ENCODE peak calls at places on chromosomes 2 and 18, in ten cellular contexts. P is cardiac muscle cell, L is right atrium auricular region, Q is transverse colon, G is psoas muscle, B is ovary, F is trophoblast cell, A is A549, W is HAP-1, N is heart right ventricle. H is an unnamed sample. For H3K4me1, the result is how much of the 10 kb centered on the place peaks cover.

GRCh38 chr2:143903172-143903856 is 616.6 kb downstream of the ZEB2 start:
- DNase-seq in B (no peak), L (no peak), N (no peak), Q (no peak), A (no peak), W (no peak), G (no peak), P (no peak), F (no peak), H (no peak)

GRCh38 chr18:12282436-12283039 is 25.5 kb upstream of the TUBB6 start:
- DNase-seq in F (peak), P (no peak), N (no peak), Q (no peak), L (no peak), W (no peak), A (peak), B (no peak), G (no peak), H (no peak)

GRCh38 chr2:83899271-83899670 is 559.8 kb downstream of the SUCLG1 start:
- DNase-seq in A (no peak), N (no peak), B (no peak), W (no peak), L (no peak), G (no peak), Q (no peak), F (no peak), P (no peak), H (no peak)

GRCh38 chr2:58045580-58046334 is 849 bp upstream of the VRK2 start:
- DNase-seq in N (no peak), L (no peak), W (no peak), Q (no peak), P (no peak), F (no peak), G (no peak), A (no peak), B (peak), H (no peak)

GRCh38 chr18:55706893-55707292 is 118.9 kb upstream of the TCF4 start:
- DNase-seq in B (no peak), P (no peak), G (no peak), N (no peak), F (peak), W (no peak), Q (no peak), A (no peak), L (no peak), H (no peak)

GRCh38 chr2:98445708-98446577 is 1.3 kb downstream of the INPP4A start:
- DNase-seq in A (no peak), L (no peak), F (no peak), P (no peak), G (no peak), Q (no peak), W (peak), B (no peak), N (no peak), H (no peak)

GRCh38 chr2:69683170-69683971 is 39.8 kb upstream of the AAK1 start:
- DNase-seq in G (no peak), P (no peak), Q (no peak), B (no peak), N (no peak), L (no peak), W (no peak), A (peak), F (peak), H (no peak)

GRCh38 chr2:44801676-44802408 is 139.7 kb upstream of the SIX3 start:
- DNase-seq in N (no peak), G (no peak), W (no peak), A (no peak), F (no peak), P (no peak), L (no peak), Q (no peak), B (no peak), H (no peak)

GRCh38 chr2:158529379-158530110 is 72.8 kb downstream of the PKP4 start:
- DNase-seq in B (no peak), F (no peak), L (no peak), A (no peak), N (no peak), G (no peak), W (no peak), Q (no peak), P (no peak), H (no peak)

GRCh38 chr2:73886357-73886756 is 6.5 kb upstream of the ACTG2 start:
- DNase-seq in Q (no peak), B (no peak), F (no peak), N (no peak), G (no peak), A (no peak), L (no peak), W (no peak), P (no peak), H (no peak)

GRCh38 chr2:107062599-107063196 is 176.7 kb upstream of the ST6GAL2 start:
- DNase-seq in P (no peak), Q (no peak), N (no peak), W (no peak), G (no peak), B (no peak), F (no peak), A (no peak), L (no peak), H (no peak)

GRCh38 chr18:8998481-8999217 is 103.8 kb upstream of the NDUFV2 start:
- DNase-seq in G (no peak), F (no peak), Q (no peak), N (no peak), B (no peak), W (no peak), A (no peak), L (no peak), P (no peak), H (no peak)

GRCh38 chr2:224479826-224480225 is 77.9 kb upstream of the FAM124B start:
- DNase-seq in P (no peak), N (no peak), A (no peak), F (no peak), Q (no peak), G (no peak), B (no peak), W (no peak), L (no peak), H (no peak)

GRCh38 chr2:85181844-85182456 is 48.8 kb downstream of the TCF7L1 start:
- DNase-seq in G (no peak), B (no peak), A (no peak), P (no peak), Q (no peak), L (no peak), F (peak), N (no peak), W (no peak), H (no peak)

GRCh38 chr2:85179541-85179940 is 46.3 kb downstream of the TCF7L1 start:
- DNase-seq in A (no peak), N (no peak), F (no peak), W (no peak), P (no peak), Q (no peak), G (no peak), B (no peak), L (no peak), H (no peak)

GRCh38 chr2:85178980-85179411 is 45.8 kb downstream of the TCF7L1 start:
- DNase-seq in Q (no peak), G (no peak), F (no peak), P (no peak), L (no peak), A (no peak), W (no peak), N (no peak), B (no peak), H (no peak)

GRCh38 chr2:85181093-85181685 is 48.0 kb downstream of the TCF7L1 start:
- DNase-seq in F (no peak), L (no peak), G (no peak), A (no peak), B (no peak), N (no peak), Q (no peak), P (peak), W (no peak), H (no peak)

GRCh38 chr2:85180322-85181092 is 47.3 kb downstream of the TCF7L1 start:
- DNase-seq in P (no peak), A (no peak), B (no peak), G (no peak), W (no peak), F (no peak), Q (no peak), N (no peak), L (no peak), H (no peak)
- H3K4me1 ChIP-seq in P (under half), A (under half), B (under half), G (under half), W (under half), F (under half), Q (under half), N (half or more), L (under half), H (under half)

DNA sequence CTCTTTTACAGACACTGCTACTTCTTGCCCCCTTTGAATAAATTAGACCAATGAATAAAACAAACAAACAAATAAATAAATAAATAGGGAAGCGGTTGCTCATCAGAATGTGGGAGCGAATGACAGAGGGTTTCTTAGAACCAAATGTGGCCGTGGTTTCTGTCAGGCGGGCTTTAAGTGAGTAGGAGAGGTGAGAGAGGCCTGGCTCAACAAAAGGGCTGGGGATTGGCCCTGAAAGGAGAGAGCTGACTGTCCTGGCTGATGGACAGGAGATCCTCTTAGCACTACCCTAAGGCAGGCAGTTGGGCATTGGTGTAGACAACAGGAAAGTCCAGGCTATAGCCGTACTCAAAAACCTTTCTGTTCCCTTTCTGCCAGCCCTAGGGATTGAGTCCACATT is 6.6 kb downstream of the IL1B start:
- DNase-seq in A (no peak), N (no peak), L (no peak), W (no peak), P (no peak), B (no peak), Q (no peak), F (no peak), G (no peak), H (no peak)
- H3K4me3 ChIP-seq in A (no peak), N (no peak), L (no peak), W (no peak), P (no peak), B (no peak), Q (no peak), F (no peak), G (no peak), H (no peak)

DNA sequence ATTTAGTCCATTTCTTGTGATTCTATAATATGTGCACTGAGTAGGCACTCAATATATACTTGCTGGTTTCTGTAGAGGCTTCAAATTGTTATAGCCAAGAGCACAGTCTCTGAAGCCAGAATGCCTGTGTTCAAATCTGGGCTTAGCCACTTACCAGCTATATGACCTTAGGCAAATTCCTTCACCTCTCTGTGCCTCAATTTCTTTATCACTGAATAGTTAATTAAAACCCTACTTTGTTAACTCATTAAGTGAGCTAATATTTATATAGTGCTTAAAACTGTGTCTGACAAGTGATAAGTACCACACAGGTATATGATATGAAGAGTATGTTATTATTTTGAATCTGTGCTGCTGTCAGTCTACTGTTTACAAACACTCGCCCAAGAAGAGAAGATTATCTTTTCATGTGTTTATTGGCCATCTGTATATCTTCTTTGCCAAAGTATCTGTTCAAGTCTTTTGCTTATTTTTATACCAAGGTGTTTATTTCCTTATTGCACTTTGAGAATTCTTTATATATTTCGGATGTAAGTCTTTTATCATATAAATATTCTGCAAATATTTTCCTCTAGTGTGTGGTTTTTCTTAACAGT is 1.3 kb upstream of the RIT2 start:
- DNase-seq in F (no peak), A (no peak), N (no peak), B (no peak), P (no peak), W (no peak), L (no peak), Q (no peak), G (no peak), H (no peak)
- H3K4me1 ChIP-seq in F (under half), A (under half), N (under half), B (under half), P (under half), W (under half), L (under half), Q (under half), G (under half), H (under half)

DNA sequence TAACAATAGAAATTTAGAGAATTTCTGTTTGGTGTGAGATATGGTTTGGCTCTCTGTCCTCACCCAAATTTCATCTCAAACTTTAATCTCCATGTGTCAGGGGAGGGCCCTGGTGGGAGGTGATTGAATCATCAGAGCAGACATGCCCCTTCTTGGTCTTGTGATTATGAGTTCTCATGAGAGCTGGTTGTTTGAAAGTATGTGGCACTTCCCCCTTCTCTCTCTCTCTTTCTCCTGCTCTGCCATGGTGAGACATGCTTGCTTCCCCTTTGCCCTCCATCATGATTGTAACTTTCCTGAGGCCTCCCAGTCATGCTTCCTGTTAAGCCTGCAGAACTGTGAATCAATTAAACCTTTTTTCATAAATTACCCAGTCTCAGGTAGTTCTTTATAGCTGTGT is 524.7 kb upstream of the ACVR2A start:
- DNase-seq in N (no peak), P (no peak), F (no peak), B (no peak), W (no peak), Q (no peak), G (no peak), A (no peak), L (no peak), H (no peak)
- H3K4me3 ChIP-seq in N (no peak), P (no peak), F (no peak), B (no peak), W (no peak), Q (no peak), G (no peak), A (no peak), L (no peak), H (no peak)

GRCh38 chr2:10951558-10952414 is 40.1 kb downstream of the KCNF1 start:
- DNase-seq in A (no peak), B (no peak), W (no peak), F (no peak), G (no peak), Q (no peak), L (no peak), N (no peak), P (no peak), H (no peak)

GRCh38 chr2:10948606-10949230 is 37.0 kb downstream of the KCNF1 start:
- DNase-seq in B (no peak), W (no peak), Q (no peak), A (no peak), F (no peak), G (no peak), P (no peak), L (no peak), N (no peak), H (no peak)

GRCh38 chr2:10947005-10947440 is 35.3 kb downstream of the KCNF1 start:
- DNase-seq in L (no peak), F (no peak), P (peak), Q (no peak), G (no peak), B (no peak), N (no peak), A (no peak), W (no peak), H (no peak)

GRCh38 chr2:10948165-10948564 is 36.4 kb downstream of the KCNF1 start:
- DNase-seq in N (no peak), G (no peak), W (no peak), Q (no peak), L (no peak), F (no peak), A (no peak), P (no peak), B (no peak), H (no peak)

GRCh38 chr2:10949835-10950234 is 38.1 kb downstream of the KCNF1 start:
- DNase-seq in A (no peak), W (no peak), B (no peak), P (no peak), G (no peak), N (no peak), Q (no peak), L (no peak), F (no peak), H (no peak)
- H3K4me1 ChIP-seq in A (under half), W (under half), B (under half), P (under half), G (under half), N (under half), Q (under half), L (under half), F (under half), H (under half)

DNA sequence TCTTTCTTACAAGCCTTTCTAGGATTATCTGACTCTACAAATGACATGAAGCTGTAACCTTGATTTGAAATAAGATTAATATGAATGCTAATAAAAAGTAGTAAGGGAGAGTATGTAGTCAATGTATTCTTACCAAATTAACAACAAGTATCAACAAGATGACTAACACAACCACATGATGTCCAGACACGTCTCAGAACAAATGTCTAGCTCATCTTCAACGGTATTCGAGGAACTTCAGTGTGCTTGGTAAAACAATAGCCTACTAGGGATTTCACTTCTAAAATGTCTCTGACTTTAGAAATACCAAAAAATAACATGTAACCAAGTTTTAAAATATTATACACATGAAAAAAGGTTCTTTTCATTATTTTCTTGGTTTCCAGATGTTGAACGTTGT is 3.4 kb downstream of the HDLBP start:
- DNase-seq in N (no peak), B (no peak), P (no peak), A (no peak), L (no peak), G (no peak), W (no peak), F (peak), Q (no peak), H (no peak)
- H3K4me3 ChIP-seq in N (no peak), B (no peak), P (no peak), A (no peak), L (no peak), G (no peak), W (no peak), F (no peak), Q (no peak), H (no peak)